ENCODE peak calls at places on chromosomes 13 and 19, in four cellular contexts. J is transverse colon; R is naive thymus-derived CD4-positive, alpha-beta T cell; G is adrenal gland. D is an unnamed sample. For H3K36me3 and H3K4me1, the result is how much of the 10 kb centered on the place peaks cover.

GRCh38 chr13:97259787-97260641 is 37.9 kb downstream of the MBNL2 start:
- DNase-seq in R (no peak), G (peak), J (no peak), D (no peak)

GRCh38 chr19:33547676-33548075 is 26.1 kb upstream of the PEPD start:
- DNase-seq in J (no peak), R (no peak), G (no peak), D (no peak)

GRCh38 chr13:60379837-60380236 is 17.2 kb upstream of the TDRD3 start:
- DNase-seq in J (no peak), G (no peak), R (no peak), D (no peak)

GRCh38 chr13:32224916-32225315 is 90.2 kb downstream of the ZAR1L start:
- DNase-seq in G (no peak), R (no peak), J (no peak), D (no peak)

GRCh38 chr19:1882089-1882785 is 3.1 kb downstream of the ABHD17A start:
- DNase-seq in G (no peak), J (peak), R (peak), D (no peak)

GRCh38 chr19:5563008-5563431 is 4.7 kb downstream of the TINCR start:
- DNase-seq in R (no peak), G (no peak), J (no peak), D (peak)

GRCh38 chr19:53132231-53132991 is at the start of gene ZNF415:
- DNase-seq in R (no peak), J (peak), G (peak), D (no peak)

GRCh38 chr19:55285225-55285890 is 1.6 kb downstream of the BRSK1 start:
- DNase-seq in G (no peak), R (no peak), J (no peak), D (no peak)

GRCh38 chr13:72201726-72202125 is 334.7 kb upstream of the DACH1 start:
- DNase-seq in G (no peak), R (no peak), J (no peak), D (no peak)

GRCh38 chr13:39186205-39186880 is 148.1 kb downstream of the NHLRC3 start:
- DNase-seq in R (no peak), G (no peak), J (no peak), D (no peak)

GRCh38 chr13:86689901-86690300 is 890.7 kb upstream of the SLITRK6 start:
- DNase-seq in G (no peak), J (no peak), R (no peak), D (no peak)

GRCh38 chr13:64274481-64275217 is 2859.0 kb upstream of the PCDH20 start:
- DNase-seq in J (no peak), G (no peak), R (no peak), D (no peak)

GRCh38 chr13:29991343-29991742 is 140.9 kb upstream of the UBL3 start:
- DNase-seq in G (no peak), J (no peak), R (no peak), D (no peak)

GRCh38 chr19:56538761-56539263 is at the start of gene ZFP28:
- DNase-seq in R (no peak), J (peak), G (peak), D (peak)

GRCh38 chr19:58568731-58569130 is 4.4 kb downstream of the MZF1 start:
- DNase-seq in J (peak), R (no peak), G (peak), D (no peak)

GRCh38 chr13:32264407-32264806 is 50.8 kb downstream of the ZAR1L start:
- DNase-seq in G (peak), R (no peak), J (peak), D (no peak)

GRCh38 chr13:84479656-84480055 is 597.4 kb upstream of the SLITRK1 start:
- DNase-seq in J (no peak), R (no peak), G (no peak), D (no peak)

GRCh38 chr13:26721251-26721939 is 39.2 kb downstream of the GPR12 start:
- DNase-seq in G (no peak), J (peak), R (peak), D (no peak)

GRCh38 chr19:19329199-19329598 is 8.6 kb downstream of the MAU2 start:
- DNase-seq in R (no peak), J (no peak), G (no peak), D (no peak)
- H3K36me3 ChIP-seq in R (half or more), J (under half), G (under half), D (half or more)

GRCh38 chr19:13022111-13022858 is 27.0 kb downstream of the NFIX start:
- DNase-seq in G (no peak), R (no peak), J (no peak), D (no peak)
- H3K4me1 ChIP-seq in G (under half), R (under half), J (half or more), D (under half)

DNA sequence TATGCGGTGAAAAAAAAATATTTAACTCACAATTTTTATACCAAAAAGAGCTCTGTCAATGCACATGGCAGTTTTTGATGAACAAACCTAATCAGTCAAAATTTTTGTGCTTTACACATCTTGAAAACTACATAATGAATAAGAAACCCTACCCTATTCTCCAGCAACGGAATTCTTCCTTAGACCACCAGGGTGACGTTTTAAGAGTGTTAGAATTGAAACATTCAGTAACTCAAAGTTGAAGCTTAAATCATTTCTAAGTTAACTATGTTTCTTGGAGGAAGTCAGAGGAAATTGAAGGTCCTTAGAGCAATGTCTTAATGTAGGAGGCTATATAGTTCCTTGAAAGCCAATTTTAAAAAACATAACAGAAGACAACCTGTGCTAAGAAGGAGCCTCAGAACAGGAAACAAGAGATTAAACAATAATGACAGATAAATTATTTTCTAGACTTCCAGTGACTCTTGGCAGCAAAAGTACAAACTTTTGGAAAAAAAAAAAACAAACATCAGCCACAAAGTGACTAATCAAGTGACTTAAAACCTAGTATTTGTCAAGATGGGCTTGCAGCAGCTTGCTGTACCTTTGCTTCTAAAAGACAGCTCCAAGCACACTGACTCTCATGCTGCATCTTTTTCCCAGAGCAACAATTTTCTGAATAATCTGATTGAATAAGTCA is 6.2 kb downstream of the SPRY2 start:
- DNase-seq in G (no peak), R (no peak), J (no peak), D (no peak)
- H3K4me3 ChIP-seq in G (no peak), R (no peak), J (no peak), D (no peak)

GRCh38 chr19:50406156-50406820 is 12.4 kb upstream of the SPIB start:
- DNase-seq in G (no peak), J (no peak), R (no peak), D (no peak)
- H3K36me3 ChIP-seq in G (under half), J (under half), R (half or more), D (half or more)

D was measured in HAP-1.